ENCODE peak calls at places on chromosomes 5 and 9, in ten cellular contexts. I is IMR-90; P is frontal cortex; G is prostate gland; C is stimulated activated CD8-positive, alpha-beta memory T cell treated with anti-CD3 and anti-CD28 coated beads, Interleukin-15, amount 100 ng/mL, for 1 hour; H is tibial artery; X is AG08395; A is MV-4-11; F is NCI-H1436 treated with DMSO at 0.1 percent for 48 hours; W is NCI-H1694 treated with DMSO at 0.1 percent for 48 hours. T is an unnamed sample.

GRCh38 chr5:142248853-142249462 is 75.9 kb downstream of the SPRY4 start:
- DNase-seq in I (peak; percentile 12), P (no peak), G (peak; percentile 44), C (no peak), H (peak; percentile 68), X (peak; percentile 69), A (peak; percentile 42), F (no peak), W (no peak), T (no peak)

GRCh38 chr5:66415208-66415607 is 181.0 kb upstream of the MAST4 start:
- DNase-seq in I (no peak), P (no peak), G (no peak), C (no peak), H (no peak), X (no peak), A (peak; percentile 71), F (no peak), W (no peak), T (no peak)

GRCh38 chr5:96614110-96614691 is 48.0 kb upstream of the CAST start:
- DNase-seq in I (peak; percentile 96), P (peak; percentile 65), G (peak; percentile 72), C (peak; percentile 9), H (peak; percentile 63), X (peak; percentile 89), A (peak; percentile 64), F (peak; percentile 14), W (peak; percentile 67), T (peak; percentile 84)

GRCh38 chr5:148739524-148739923 is 85.2 kb upstream of the HTR4 start:
- DNase-seq in I (peak; percentile 47), P (no peak), G (no peak), C (no peak), H (no peak), X (peak; percentile 3), A (peak; percentile 35), F (no peak), W (no peak), T (no peak)

GRCh38 chr5:56951131-56951945 is 585 bp downstream of the MIER3 start:
- DNase-seq in I (no peak), P (peak; percentile 32), G (peak; percentile 12), C (no peak), H (no peak), X (peak; percentile 35), A (no peak), F (no peak), W (no peak), T (peak; percentile 71)

GRCh38 chr5:113569396-113569795 is 55.9 kb downstream of the YTHDC2 start:
- DNase-seq in I (no peak), P (no peak), G (no peak), C (no peak), H (no peak), X (no peak), A (no peak), F (no peak), W (no peak), T (no peak)

GRCh38 chr9:107989544-107989943 is 500.0 kb upstream of the KLF4 start:
- DNase-seq in I (peak; percentile 5), P (no peak), G (no peak), C (no peak), H (peak; percentile 33), X (peak; percentile 48), A (peak; percentile 83), F (no peak), W (no peak), T (no peak)

GRCh38 chr5:14064841-14065240 is 78.3 kb upstream of the TRIO start:
- DNase-seq in I (peak; percentile 67), P (no peak), G (no peak), C (no peak), H (no peak), X (no peak), A (no peak), F (no peak), W (no peak), T (no peak)

GRCh38 chr5:141260458-141261237 is 15.5 kb downstream of the PCDHB15 start:
- DNase-seq in I (peak; percentile 2), P (no peak), G (no peak), C (no peak), H (no peak), X (no peak), A (peak; percentile 14), F (no peak), W (no peak), T (peak; percentile 48)

GRCh38 chr5:177520906-177521513 is 4.2 kb upstream of the DDX41 start:
- DNase-seq in I (no peak), P (no peak), G (no peak), C (no peak), H (no peak), X (no peak), A (no peak), F (no peak), W (no peak), T (no peak)

GRCh38 chr9:34991833-34992375 is 2.4 kb downstream of the DNAJB5 start:
- DNase-seq in I (no peak), P (no peak), G (no peak), C (no peak), H (peak; percentile 43), X (no peak), A (no peak), F (no peak), W (no peak), T (peak; percentile 55)

GRCh38 chr5:154595662-154596061 is 117.6 kb upstream of the HAND1 start:
- DNase-seq in I (no peak), P (no peak), G (no peak), C (no peak), H (no peak), X (no peak), A (no peak), F (no peak), W (no peak), T (no peak)

GRCh38 chr9:123265833-123266232 is 2.6 kb downstream of the STRBP start:
- DNase-seq in I (no peak), P (no peak), G (no peak), C (no peak), H (no peak), X (no peak), A (no peak), F (no peak), W (no peak), T (peak; percentile 55)

GRCh38 chr9:20297646-20298084 is 324.6 kb downstream of the MLLT3 start:
- DNase-seq in I (peak; percentile 88), P (no peak), G (no peak), C (no peak), H (no peak), X (peak; percentile 29), A (no peak), F (no peak), W (no peak), T (no peak)

GRCh38 chr5:73792687-73793320 is 166.8 kb downstream of the ARHGEF28 start:
- DNase-seq in I (peak; percentile 76), P (peak; percentile 53), G (peak; percentile 60), C (peak; percentile 24), H (peak; percentile 73), X (peak; percentile 73), A (peak; percentile 49), F (peak; percentile 7), W (peak; percentile 50), T (peak; percentile 84)

GRCh38 chr9:71446081-71446480 is 322.2 kb downstream of the CEMIP2 start:
- DNase-seq in I (no peak), P (peak; percentile 3), G (no peak), C (no peak), H (no peak), X (no peak), A (no peak), F (no peak), W (no peak), T (no peak)

GRCh38 chr9:72396247-72397091 is 31.5 kb upstream of the ZFAND5 start:
- DNase-seq in I (peak; percentile 91), P (no peak), G (peak; percentile 6), C (no peak), H (no peak), X (peak; percentile 8), A (peak; percentile 47), F (peak; percentile 30), W (no peak), T (no peak)

GRCh38 chr5:53825926-53826325 is 265.5 kb downstream of the NDUFS4 start:
- DNase-seq in I (no peak), P (no peak), G (no peak), C (no peak), H (no peak), X (no peak), A (no peak), F (no peak), W (no peak), T (no peak)

GRCh38 chr9:134637696-134638502 is 3.7 kb upstream of the COL5A1 start:
- DNase-seq in I (no peak), P (no peak), G (no peak), C (no peak), H (no peak), X (no peak), A (no peak), F (no peak), W (no peak), T (no peak)

GRCh38 chr9:27151693-27152397 is 42.8 kb downstream of the TEK start:
- DNase-seq in I (peak; percentile 53), P (no peak), G (peak; percentile 32), C (no peak), H (no peak), X (peak; percentile 49), A (no peak), F (no peak), W (no peak), T (no peak)